ENCODE peak calls at places on chromosomes 5 and 9, in eight cellular contexts. One of them, this sample, is unnamed.
A peak's percentile ranks its signal among the peaks of the same experiment; 100 is the strongest.

GRCh38 chr5:120684749-120685415 is 220.8 kb downstream of the PRR16 start:
- DNase-seq in bronchial epithelial cell: no peak
- DNase-seq in stimulated activated CD8-positive, alpha-beta memory T cell treated with anti-CD3 and anti-CD28 coated beads, Interleukin-4, amount 100 ng/mL, for 1 hour: no peak
- DNase-seq in stimulated activated CD4-positive, alpha-beta T cell treated with anti-CD3 and anti-CD28 coated beads, TNF-alpha, amount 100 ng/mL, for 48 hours: no peak
- DNase-seq in HS-5: no peak
- DNase-seq in PC-3: no peak
- DNase-seq in left ventricle myocardium superior: no peak
- DNase-seq in fibroblast of pulmonary artery: no peak
- DNase-seq in this sample: peak; percentile 27

GRCh38 chr9:69976165-69976564 is 67.5 kb upstream of the MAMDC2 start:
- DNase-seq in bronchial epithelial cell: peak; percentile 90
- DNase-seq in stimulated activated CD8-positive, alpha-beta memory T cell treated with anti-CD3 and anti-CD28 coated beads, Interleukin-4, amount 100 ng/mL, for 1 hour: no peak
- DNase-seq in stimulated activated CD4-positive, alpha-beta T cell treated with anti-CD3 and anti-CD28 coated beads, TNF-alpha, amount 100 ng/mL, for 48 hours: no peak
- DNase-seq in HS-5: peak; percentile 97
- DNase-seq in PC-3: peak; percentile 56
- DNase-seq in left ventricle myocardium superior: no peak
- DNase-seq in fibroblast of pulmonary artery: peak; percentile 96
- DNase-seq in this sample: peak; percentile 24

GRCh38 chr5:132557425-132557805 is 638 bp downstream of the RAD50 start:
- DNase-seq in bronchial epithelial cell: peak; percentile 25
- DNase-seq in stimulated activated CD8-positive, alpha-beta memory T cell treated with anti-CD3 and anti-CD28 coated beads, Interleukin-4, amount 100 ng/mL, for 1 hour: no peak
- DNase-seq in stimulated activated CD4-positive, alpha-beta T cell treated with anti-CD3 and anti-CD28 coated beads, TNF-alpha, amount 100 ng/mL, for 48 hours: peak; percentile 23
- DNase-seq in HS-5: peak; percentile 10
- DNase-seq in PC-3: peak; percentile 51
- DNase-seq in left ventricle myocardium superior: peak; percentile 35
- DNase-seq in fibroblast of pulmonary artery: peak; percentile 25
- DNase-seq in this sample: peak; percentile 85

GRCh38 chr9:92242115-92242778 is 51.2 kb downstream of the IARS1 start:
- DNase-seq in bronchial epithelial cell: peak; percentile 5
- DNase-seq in stimulated activated CD8-positive, alpha-beta memory T cell treated with anti-CD3 and anti-CD28 coated beads, Interleukin-4, amount 100 ng/mL, for 1 hour: no peak
- DNase-seq in stimulated activated CD4-positive, alpha-beta T cell treated with anti-CD3 and anti-CD28 coated beads, TNF-alpha, amount 100 ng/mL, for 48 hours: no peak
- DNase-seq in HS-5: no peak
- DNase-seq in PC-3: no peak
- DNase-seq in left ventricle myocardium superior: no peak
- DNase-seq in fibroblast of pulmonary artery: peak; percentile 82
- DNase-seq in this sample: peak; percentile 41

GRCh38 chr5:543755-544674 is 19.8 kb upstream of the SLC9A3 start:
- DNase-seq in bronchial epithelial cell: no peak
- DNase-seq in stimulated activated CD8-positive, alpha-beta memory T cell treated with anti-CD3 and anti-CD28 coated beads, Interleukin-4, amount 100 ng/mL, for 1 hour: no peak
- DNase-seq in stimulated activated CD4-positive, alpha-beta T cell treated with anti-CD3 and anti-CD28 coated beads, TNF-alpha, amount 100 ng/mL, for 48 hours: peak; percentile 38
- DNase-seq in HS-5: no peak
- DNase-seq in PC-3: no peak
- DNase-seq in left ventricle myocardium superior: peak; percentile 65
- DNase-seq in fibroblast of pulmonary artery: no peak
- DNase-seq in this sample: no peak

GRCh38 chr9:98899399-98900056 is 44.2 kb upstream of the COL15A1 start:
- DNase-seq in bronchial epithelial cell: peak; percentile 31
- DNase-seq in stimulated activated CD8-positive, alpha-beta memory T cell treated with anti-CD3 and anti-CD28 coated beads, Interleukin-4, amount 100 ng/mL, for 1 hour: no peak
- DNase-seq in stimulated activated CD4-positive, alpha-beta T cell treated with anti-CD3 and anti-CD28 coated beads, TNF-alpha, amount 100 ng/mL, for 48 hours: no peak
- DNase-seq in HS-5: peak; percentile 51
- DNase-seq in PC-3: peak; percentile 68
- DNase-seq in left ventricle myocardium superior: no peak
- DNase-seq in fibroblast of pulmonary artery: peak; percentile 83
- DNase-seq in this sample: no peak

GRCh38 chr9:110942522-110942921 is 95.7 kb downstream of the LPAR1 start:
- DNase-seq in bronchial epithelial cell: no peak
- DNase-seq in stimulated activated CD8-positive, alpha-beta memory T cell treated with anti-CD3 and anti-CD28 coated beads, Interleukin-4, amount 100 ng/mL, for 1 hour: no peak
- DNase-seq in stimulated activated CD4-positive, alpha-beta T cell treated with anti-CD3 and anti-CD28 coated beads, TNF-alpha, amount 100 ng/mL, for 48 hours: no peak
- DNase-seq in HS-5: no peak
- DNase-seq in PC-3: peak; percentile 40
- DNase-seq in left ventricle myocardium superior: no peak
- DNase-seq in fibroblast of pulmonary artery: peak; percentile 75
- DNase-seq in this sample: no peak

GRCh38 chr5:25944786-25945185 is 1093.6 kb downstream of the CDH9 start:
- DNase-seq in bronchial epithelial cell: no peak
- DNase-seq in stimulated activated CD8-positive, alpha-beta memory T cell treated with anti-CD3 and anti-CD28 coated beads, Interleukin-4, amount 100 ng/mL, for 1 hour: no peak
- DNase-seq in stimulated activated CD4-positive, alpha-beta T cell treated with anti-CD3 and anti-CD28 coated beads, TNF-alpha, amount 100 ng/mL, for 48 hours: no peak
- DNase-seq in HS-5: no peak
- DNase-seq in PC-3: no peak
- DNase-seq in left ventricle myocardium superior: no peak
- DNase-seq in fibroblast of pulmonary artery: no peak
- DNase-seq in this sample: no peak

GRCh38 chr9:131714161-131714646 is 25.7 kb downstream of the RAPGEF1 start:
- DNase-seq in bronchial epithelial cell: peak; percentile 98
- DNase-seq in stimulated activated CD8-positive, alpha-beta memory T cell treated with anti-CD3 and anti-CD28 coated beads, Interleukin-4, amount 100 ng/mL, for 1 hour: no peak
- DNase-seq in stimulated activated CD4-positive, alpha-beta T cell treated with anti-CD3 and anti-CD28 coated beads, TNF-alpha, amount 100 ng/mL, for 48 hours: no peak
- DNase-seq in HS-5: no peak
- DNase-seq in PC-3: peak; percentile 65
- DNase-seq in left ventricle myocardium superior: peak; percentile 72
- DNase-seq in fibroblast of pulmonary artery: peak; percentile 93
- DNase-seq in this sample: no peak

GRCh38 chr9:29691758-29692407 is 2118.6 kb upstream of the C9orf72 start:
- DNase-seq in bronchial epithelial cell: peak; percentile 50
- DNase-seq in stimulated activated CD8-positive, alpha-beta memory T cell treated with anti-CD3 and anti-CD28 coated beads, Interleukin-4, amount 100 ng/mL, for 1 hour: no peak
- DNase-seq in stimulated activated CD4-positive, alpha-beta T cell treated with anti-CD3 and anti-CD28 coated beads, TNF-alpha, amount 100 ng/mL, for 48 hours: no peak
- DNase-seq in HS-5: no peak
- DNase-seq in PC-3: peak; percentile 63
- DNase-seq in left ventricle myocardium superior: no peak
- DNase-seq in fibroblast of pulmonary artery: peak; percentile 72
- DNase-seq in this sample: peak; percentile 44

GRCh38 chr5:149153751-149154610 is 12.7 kb downstream of the ABLIM3 start:
- DNase-seq in bronchial epithelial cell: peak; percentile 44
- DNase-seq in stimulated activated CD8-positive, alpha-beta memory T cell treated with anti-CD3 and anti-CD28 coated beads, Interleukin-4, amount 100 ng/mL, for 1 hour: no peak
- DNase-seq in stimulated activated CD4-positive, alpha-beta T cell treated with anti-CD3 and anti-CD28 coated beads, TNF-alpha, amount 100 ng/mL, for 48 hours: no peak
- DNase-seq in HS-5: no peak
- DNase-seq in PC-3: no peak
- DNase-seq in left ventricle myocardium superior: peak; percentile 75
- DNase-seq in fibroblast of pulmonary artery: peak; percentile 67
- DNase-seq in this sample: no peak

GRCh38 chr9:137428841-137429545 is 5.8 kb downstream of the NOXA1 start:
- DNase-seq in bronchial epithelial cell: no peak
- DNase-seq in stimulated activated CD8-positive, alpha-beta memory T cell treated with anti-CD3 and anti-CD28 coated beads, Interleukin-4, amount 100 ng/mL, for 1 hour: no peak
- DNase-seq in stimulated activated CD4-positive, alpha-beta T cell treated with anti-CD3 and anti-CD28 coated beads, TNF-alpha, amount 100 ng/mL, for 48 hours: no peak
- DNase-seq in HS-5: no peak
- DNase-seq in PC-3: no peak
- DNase-seq in left ventricle myocardium superior: peak; percentile 39
- DNase-seq in fibroblast of pulmonary artery: no peak
- DNase-seq in this sample: no peak

GRCh38 chr5:17720070-17720469 is 85.8 kb downstream of the TAF11L14 start:
- DNase-seq in bronchial epithelial cell: no peak
- DNase-seq in stimulated activated CD8-positive, alpha-beta memory T cell treated with anti-CD3 and anti-CD28 coated beads, Interleukin-4, amount 100 ng/mL, for 1 hour: no peak
- DNase-seq in stimulated activated CD4-positive, alpha-beta T cell treated with anti-CD3 and anti-CD28 coated beads, TNF-alpha, amount 100 ng/mL, for 48 hours: no peak
- DNase-seq in HS-5: no peak
- DNase-seq in PC-3: no peak
- DNase-seq in left ventricle myocardium superior: no peak
- DNase-seq in fibroblast of pulmonary artery: no peak
- DNase-seq in this sample: no peak

This sample was measured in RKO.